ENCODE peak calls at places on chromosomes 4 and X, in four cellular contexts. One of them, this sample, is unnamed. For H3K4me1, the result is how much of the 10 kb centered on the place peaks cover.

GRCh38 chr4:166460769-166461550 is 587.9 kb downstream of the TLL1 start:
- DNase-seq in mesendoderm: no peak
- DNase-seq in IMR-90: no peak
- DNase-seq in H1: no peak
- DNase-seq in this sample: no peak

GRCh38 chr4:160848901-160849735 is 1314.7 kb downstream of the FSTL5 start:
- DNase-seq in mesendoderm: peak
- DNase-seq in IMR-90: no peak
- DNase-seq in H1: no peak
- DNase-seq in this sample: no peak

GRCh38 chr4:67892905-67893304 is 9.1 kb upstream of the TMPRSS11D start:
- DNase-seq in mesendoderm: peak
- DNase-seq in IMR-90: no peak
- DNase-seq in H1: no peak
- DNase-seq in this sample: peak

GRCh38 chr4:123017636-123018390 is 95.4 kb upstream of the NUDT6 start:
- DNase-seq in mesendoderm: no peak
- DNase-seq in IMR-90: peak
- DNase-seq in H1: no peak
- DNase-seq in this sample: no peak

GRCh38 chr4:44070843-44071242 is 377.8 kb downstream of the KCTD8 start:
- DNase-seq in mesendoderm: no peak
- DNase-seq in IMR-90: no peak
- DNase-seq in H1: no peak
- DNase-seq in this sample: no peak

GRCh38 chr4:73452953-73453700 is 17.1 kb downstream of the AFP start:
- DNase-seq in mesendoderm: peak
- DNase-seq in IMR-90: no peak
- DNase-seq in H1: no peak
- DNase-seq in this sample: no peak

GRCh38 chr4:11281720-11282119 is 147.0 kb downstream of the HS3ST1 start:
- DNase-seq in mesendoderm: no peak
- DNase-seq in IMR-90: no peak
- DNase-seq in H1: no peak
- DNase-seq in this sample: no peak

GRCh38 chrX:40099046-40099968 is 1.5 kb upstream of the BCOR start:
- DNase-seq in mesendoderm: peak
- DNase-seq in IMR-90: no peak
- DNase-seq in H1: peak
- DNase-seq in this sample: peak

GRCh38 chr4:54553001-54553400 is 104.8 kb upstream of the KIT start:
- DNase-seq in mesendoderm: no peak
- DNase-seq in IMR-90: peak
- DNase-seq in H1: no peak
- DNase-seq in this sample: no peak

GRCh38 chr4:123832173-123833026 is 435.8 kb downstream of the SPRY1 start:
- DNase-seq in mesendoderm: peak
- DNase-seq in IMR-90: peak
- DNase-seq in H1: no peak
- DNase-seq in this sample: no peak

GRCh38 chr4:107648178-107648991 is 71.6 kb downstream of the PAPSS1 start:
- DNase-seq in mesendoderm: no peak
- DNase-seq in IMR-90: no peak
- DNase-seq in H1: no peak
- DNase-seq in this sample: no peak

GRCh38 chr4:70613893-70614572 is 14.5 kb upstream of the ENAM start:
- DNase-seq in mesendoderm: no peak
- DNase-seq in IMR-90: no peak
- DNase-seq in H1: no peak
- DNase-seq in this sample: no peak

GRCh38 chr4:89653012-89653411 is 183.9 kb downstream of the SNCA start:
- DNase-seq in mesendoderm: no peak
- DNase-seq in IMR-90: no peak
- DNase-seq in H1: no peak
- DNase-seq in this sample: no peak

GRCh38 chrX:132227383-132228112 is 8.3 kb upstream of the RAP2C start:
- DNase-seq in mesendoderm: no peak
- DNase-seq in IMR-90: peak
- DNase-seq in H1: no peak
- DNase-seq in this sample: no peak

GRCh38 chrX:9164086-9164485 is 130.2 kb upstream of the FAM9B start:
- DNase-seq in mesendoderm: no peak
- DNase-seq in IMR-90: peak
- DNase-seq in H1: no peak
- DNase-seq in this sample: no peak

GRCh38 chr4:141580523-141580922 is 55.9 kb upstream of the IL15 start:
- DNase-seq in mesendoderm: peak
- DNase-seq in IMR-90: peak
- DNase-seq in H1: no peak
- DNase-seq in this sample: no peak

GRCh38 chr4:22553560-22553959 is 37.7 kb upstream of the ADGRA3 start:
- DNase-seq in mesendoderm: no peak
- DNase-seq in IMR-90: no peak
- DNase-seq in H1: no peak
- DNase-seq in this sample: no peak

GRCh38 chr4:38128478-38129451 is 168.6 kb downstream of the PTTG2 start:
- DNase-seq in mesendoderm: peak
- DNase-seq in IMR-90: peak
- DNase-seq in H1: peak
- DNase-seq in this sample: peak

GRCh38 chrX:153900806-153901752 is 3.4 kb upstream of the AVPR2 start:
- DNase-seq in mesendoderm: peak
- DNase-seq in IMR-90: peak
- DNase-seq in H1: no peak
- DNase-seq in this sample: peak

GRCh38 chr4:48470570-48470969 is 12.6 kb upstream of the SLC10A4 start:
- DNase-seq in mesendoderm: no peak
- DNase-seq in IMR-90: no peak
- DNase-seq in H1: no peak
- DNase-seq in this sample: no peak

GRCh38 chrX:134971926-134972325 is 18.9 kb upstream of the SMIM10 start:
- DNase-seq in mesendoderm: no peak
- DNase-seq in IMR-90: peak
- DNase-seq in H1: no peak
- DNase-seq in this sample: no peak

GRCh38 chrX:13473666-13474516 is 95.5 kb upstream of the EGFL6 start:
- DNase-seq in mesendoderm: no peak
- DNase-seq in IMR-90: peak
- DNase-seq in H1: no peak
- DNase-seq in this sample: no peak

GRCh38 chr4:176150283-176150682 is 45.1 kb downstream of the SPATA4 start:
- DNase-seq in mesendoderm: peak
- DNase-seq in IMR-90: peak
- DNase-seq in H1: no peak
- DNase-seq in this sample: no peak

GRCh38 chr4:151012836-151013235 is 2.2 kb downstream of the LRBA start:
- DNase-seq in mesendoderm: peak
- DNase-seq in IMR-90: no peak
- DNase-seq in H1: no peak
- DNase-seq in this sample: no peak

GRCh38 chr4:835148-836002 is 9.4 kb upstream of the CPLX1 start:
- DNase-seq in mesendoderm: no peak
- DNase-seq in IMR-90: no peak
- DNase-seq in H1: no peak
- DNase-seq in this sample: no peak

GRCh38 chr4:16894406-16894805 is 4.0 kb downstream of the LDB2 start:
- DNase-seq in mesendoderm: peak
- DNase-seq in IMR-90: peak
- DNase-seq in H1: no peak
- DNase-seq in this sample: no peak

GRCh38 chr4:16018841-16019240 is 55.9 kb upstream of the FGFBP2 start:
- DNase-seq in mesendoderm: no peak
- DNase-seq in IMR-90: no peak
- DNase-seq in H1: no peak
- DNase-seq in this sample: no peak

GRCh38 chr4:53477038-53477565 is 99.7 kb downstream of the FIP1L1 start:
- DNase-seq in mesendoderm: peak
- DNase-seq in IMR-90: peak
- DNase-seq in H1: no peak
- DNase-seq in this sample: peak

GRCh38 chr4:86306816-86307215 is 53.0 kb downstream of the MAPK10 start:
- DNase-seq in mesendoderm: no peak
- DNase-seq in IMR-90: peak
- DNase-seq in H1: no peak
- DNase-seq in this sample: no peak

GRCh38 chrX:31228415-31228832 is 156.6 kb upstream of the FTHL17 start:
- DNase-seq in mesendoderm: no peak
- DNase-seq in IMR-90: peak
- DNase-seq in H1: no peak
- DNase-seq in this sample: no peak

GRCh38 chr4:169698331-169698730 is 59.4 kb downstream of the HPF1 start:
- DNase-seq in mesendoderm: no peak
- DNase-seq in IMR-90: no peak
- DNase-seq in H1: no peak
- DNase-seq in this sample: no peak

GRCh38 chr4:2924765-2925301 is 38.4 kb downstream of the NOP14 start:
- DNase-seq in mesendoderm: no peak
- DNase-seq in IMR-90: no peak
- DNase-seq in H1: no peak
- DNase-seq in this sample: no peak

GRCh38 chr4:70676554-70677090 is 10.3 kb upstream of the JCHAIN start:
- DNase-seq in mesendoderm: no peak
- DNase-seq in IMR-90: no peak
- DNase-seq in H1: no peak
- DNase-seq in this sample: no peak

GRCh38 chr4:81754169-81754568 is 282.5 kb upstream of the RASGEF1B start:
- DNase-seq in mesendoderm: no peak
- DNase-seq in IMR-90: no peak
- DNase-seq in H1: no peak
- DNase-seq in this sample: no peak

DNA sequence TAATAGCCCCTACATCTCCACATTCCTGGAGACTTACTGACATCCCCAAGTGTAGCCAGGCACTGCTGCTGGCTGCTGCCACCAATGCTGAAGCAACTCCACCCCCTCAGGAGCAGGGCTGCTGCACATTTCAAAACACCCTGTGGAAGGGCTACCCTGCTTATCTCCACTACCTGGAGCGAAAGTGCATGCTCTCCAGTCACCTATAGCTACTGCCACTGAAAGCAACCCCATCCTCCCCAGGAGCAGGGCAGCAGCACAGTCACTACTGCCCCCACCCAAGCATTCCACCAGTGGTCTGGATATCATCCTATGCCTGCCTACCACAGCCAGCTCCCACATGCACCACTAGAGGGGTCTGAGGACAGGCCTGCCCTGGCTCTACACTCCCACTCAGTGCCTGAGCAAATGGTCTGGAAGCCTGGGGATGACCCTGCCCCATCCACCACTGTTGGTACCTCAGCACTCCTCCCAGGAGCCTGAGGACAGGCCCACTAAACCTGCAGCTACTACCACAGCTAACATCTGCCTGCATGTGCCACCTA is 55.3 kb downstream of the MANBA start:
- DNase-seq in mesendoderm: peak
- DNase-seq in IMR-90: no peak
- DNase-seq in H1: no peak
- DNase-seq in this sample: no peak
- H3K18ac ChIP-seq in mesendoderm: no peak
- H3K18ac ChIP-seq in IMR-90: no peak
- H3K18ac ChIP-seq in H1: no peak
- H3K18ac ChIP-seq in this sample: no peak

GRCh38 chrX:151981129-151981528 is 6.7 kb upstream of the GABRE start:
- DNase-seq in mesendoderm: no peak
- DNase-seq in IMR-90: peak
- DNase-seq in H1: no peak
- DNase-seq in this sample: no peak

GRCh38 chrX:151984891-151985290 is 10.4 kb upstream of the GABRE start:
- DNase-seq in mesendoderm: no peak
- DNase-seq in IMR-90: no peak
- DNase-seq in H1: no peak
- DNase-seq in this sample: no peak

GRCh38 chrX:151983186-151983585 is 8.7 kb upstream of the GABRE start:
- DNase-seq in mesendoderm: no peak
- DNase-seq in IMR-90: no peak
- DNase-seq in H1: no peak
- DNase-seq in this sample: no peak

GRCh38 chrX:151984328-151984727 is 9.9 kb upstream of the GABRE start:
- DNase-seq in mesendoderm: no peak
- DNase-seq in IMR-90: peak
- DNase-seq in H1: no peak
- DNase-seq in this sample: no peak

DNA sequence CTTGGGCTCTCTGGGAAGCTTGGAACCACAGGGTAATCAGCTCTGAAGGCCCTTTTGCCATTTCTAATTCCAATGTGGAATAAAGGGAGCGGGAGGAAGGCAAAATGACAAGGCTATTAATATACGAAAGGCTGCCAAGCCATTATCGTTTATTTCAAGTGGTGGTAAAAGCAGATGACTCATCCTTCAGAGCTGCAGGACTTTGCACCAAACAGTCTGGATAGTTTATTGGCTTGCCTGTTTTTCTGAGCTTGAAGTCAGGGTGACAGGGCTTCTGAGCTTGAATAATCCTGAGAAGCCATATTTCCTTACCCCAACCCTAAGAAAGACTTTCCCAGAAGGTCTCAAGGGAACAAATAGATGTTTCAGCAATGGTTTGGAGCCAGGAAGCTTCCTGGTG is 7.7 kb upstream of the GABRE start:
- DNase-seq in mesendoderm: no peak
- DNase-seq in IMR-90: peak
- DNase-seq in H1: no peak
- DNase-seq in this sample: no peak
- H3K56ac ChIP-seq in mesendoderm: no peak
- H3K56ac ChIP-seq in IMR-90: no peak
- H3K56ac ChIP-seq in H1: no peak
- H3K56ac ChIP-seq in this sample: no peak

GRCh38 chr4:76212851-76213414 is 691 bp downstream of the SCARB2 start:
- DNase-seq in mesendoderm: no peak
- DNase-seq in IMR-90: peak
- DNase-seq in H1: no peak
- DNase-seq in this sample: no peak
- H3K4me1 ChIP-seq in mesendoderm: under half
- H3K4me1 ChIP-seq in IMR-90: under half
- H3K4me1 ChIP-seq in H1: under half
- H3K4me1 ChIP-seq in this sample: under half

GRCh38 chr4:188911707-188912106 is 772.5 kb downstream of the TRIML1 start:
- DNase-seq in mesendoderm: no peak
- DNase-seq in IMR-90: no peak
- DNase-seq in H1: no peak
- DNase-seq in this sample: no peak

GRCh38 chr4:188905248-188905647 is 766.0 kb downstream of the TRIML1 start:
- DNase-seq in mesendoderm: no peak
- DNase-seq in IMR-90: no peak
- DNase-seq in H1: no peak
- DNase-seq in this sample: no peak

GRCh38 chr4:188915175-188915574 is 775.9 kb downstream of the TRIML1 start:
- DNase-seq in mesendoderm: no peak
- DNase-seq in IMR-90: peak
- DNase-seq in H1: no peak
- DNase-seq in this sample: no peak

GRCh38 chr4:188911199-188911598 is 772.0 kb downstream of the TRIML1 start:
- DNase-seq in mesendoderm: no peak
- DNase-seq in IMR-90: no peak
- DNase-seq in H1: no peak
- DNase-seq in this sample: no peak
- H3K18ac ChIP-seq in mesendoderm: no peak
- H3K18ac ChIP-seq in IMR-90: no peak
- H3K18ac ChIP-seq in H1: no peak
- H3K18ac ChIP-seq in this sample: no peak

GRCh38 chr4:112053825-112054224 is 91.4 kb upstream of the FAM241A start:
- DNase-seq in mesendoderm: peak
- DNase-seq in IMR-90: no peak
- DNase-seq in H1: no peak
- DNase-seq in this sample: no peak
- H3K56ac ChIP-seq in mesendoderm: no peak
- H3K56ac ChIP-seq in IMR-90: no peak
- H3K56ac ChIP-seq in H1: no peak
- H3K56ac ChIP-seq in this sample: no peak

This sample was measured in H9.